ENCODE peak calls at places on chromosomes 3 and 15, in eight cellular contexts. L is body of pancreas, E is mesendoderm, X is endothelial cell of umbilical vein, Z is psoas muscle, T is bronchial epithelial cell, R is breast epithelium, V is OCI-LY7. O is an unnamed sample. For H3K36me3, the result is how much of the 10 kb centered on the place peaks cover.

GRCh38 chr15:45347033-45347432 is 31.3 kb downstream of the GATM start:
- DNase-seq in L (no peak), E (peak), X (no peak), Z (no peak), T (peak), R (no peak), V (no peak), O (no peak)

GRCh38 chr3:71129611-71130515 is 453.7 kb downstream of the FOXP1 start:
- DNase-seq in L (no peak), E (peak), X (peak), Z (no peak), T (peak), R (no peak), V (peak), O (no peak)

GRCh38 chr15:67100808-67101581 is 35.6 kb downstream of the SMAD3 start:
- DNase-seq in L (no peak), E (no peak), X (no peak), Z (no peak), T (no peak), R (no peak), V (peak), O (no peak)

GRCh38 chr3:162138509-162138908 is 641.9 kb downstream of the OTOL1 start:
- DNase-seq in L (no peak), E (no peak), X (no peak), Z (no peak), T (no peak), R (no peak), V (no peak), O (no peak)

GRCh38 chr15:68983821-68984517 is 30.5 kb upstream of the NOX5 start:
- DNase-seq in L (no peak), E (no peak), X (no peak), Z (no peak), T (no peak), R (no peak), V (no peak), O (peak)

GRCh38 chr3:13022348-13023250 is 50.6 kb downstream of the IQSEC1 start:
- DNase-seq in L (no peak), E (peak), X (peak), Z (peak), T (no peak), R (no peak), V (peak), O (peak)

GRCh38 chr3:152641198-152641597 is 193.7 kb upstream of the P2RY1 start:
- DNase-seq in L (no peak), E (no peak), X (no peak), Z (no peak), T (no peak), R (no peak), V (no peak), O (no peak)

GRCh38 chr3:47910777-47911440 is 105.3 kb downstream of the MAP4 start:
- DNase-seq in L (no peak), E (peak), X (peak), Z (no peak), T (peak), R (no peak), V (no peak), O (peak)

GRCh38 chr3:22907796-22908195 is 295.3 kb upstream of the UBE2E2 start:
- DNase-seq in L (no peak), E (no peak), X (no peak), Z (no peak), T (no peak), R (no peak), V (no peak), O (no peak)

GRCh38 chr3:46994801-46995731 is 15.6 kb downstream of the NBEAL2 start:
- DNase-seq in L (peak), E (no peak), X (no peak), Z (peak), T (no peak), R (no peak), V (no peak), O (no peak)

GRCh38 chr15:43908641-43909040 is 81.8 kb downstream of the WDR76 start:
- DNase-seq in L (no peak), E (no peak), X (no peak), Z (no peak), T (no peak), R (no peak), V (no peak), O (no peak)

GRCh38 chr3:150022406-150023238 is 51.9 kb upstream of the PFN2 start:
- DNase-seq in L (no peak), E (peak), X (no peak), Z (no peak), T (peak), R (no peak), V (peak), O (no peak)

GRCh38 chr15:67456677-67457529 is 64.0 kb upstream of the C15orf61 start:
- DNase-seq in L (peak), E (peak), X (peak), Z (peak), T (peak), R (peak), V (peak), O (peak)

GRCh38 chr15:39051931-39052705 is 487.5 kb upstream of the RASGRP1 start:
- DNase-seq in L (no peak), E (no peak), X (no peak), Z (no peak), T (no peak), R (no peak), V (no peak), O (no peak)

GRCh38 chr15:56568466-56569167 is 103.7 kb upstream of the MNS1 start:
- DNase-seq in L (no peak), E (no peak), X (no peak), Z (no peak), T (peak), R (no peak), V (peak), O (no peak)

GRCh38 chr15:99443056-99443756 is 122.6 kb upstream of the MEF2A start:
- DNase-seq in L (no peak), E (no peak), X (no peak), Z (no peak), T (no peak), R (no peak), V (no peak), O (no peak)

GRCh38 chr15:67914537-67915373 is 74.9 kb upstream of the RNU6-1 start:
- DNase-seq in L (peak), E (peak), X (no peak), Z (peak), T (peak), R (no peak), V (no peak), O (no peak)

GRCh38 chr3:138124689-138125420 is 7.3 kb downstream of the A4GNT start:
- DNase-seq in L (no peak), E (no peak), X (no peak), Z (no peak), T (peak), R (no peak), V (no peak), O (no peak)

GRCh38 chr3:194485876-194486539 is 794 bp downstream of the ATP13A3 start:
- DNase-seq in L (peak), E (no peak), X (peak), Z (peak), T (no peak), R (no peak), V (peak), O (no peak)

GRCh38 chr3:147661916-147662315 is 252.8 kb downstream of the ZIC1 start:
- DNase-seq in L (no peak), E (no peak), X (no peak), Z (no peak), T (no peak), R (no peak), V (no peak), O (no peak)

GRCh38 chr3:18501679-18502343 is 76.7 kb upstream of the SATB1 start:
- DNase-seq in L (no peak), E (peak), X (no peak), Z (no peak), T (peak), R (no peak), V (no peak), O (no peak)

GRCh38 chr3:99808163-99808794 is 9.4 kb upstream of the CMSS1 start:
- DNase-seq in L (peak), E (peak), X (peak), Z (no peak), T (peak), R (no peak), V (peak), O (peak)

GRCh38 chr3:194906229-194906629 is 220.5 kb downstream of the FAM43A start:
- DNase-seq in L (no peak), E (no peak), X (peak), Z (no peak), T (peak), R (no peak), V (no peak), O (no peak)

GRCh38 chr3:143507735-143508580 is 340.3 kb downstream of the SLC9A9 start:
- DNase-seq in L (no peak), E (no peak), X (no peak), Z (no peak), T (peak), R (no peak), V (no peak), O (peak)

GRCh38 chr15:76147906-76148553 is 88.2 kb downstream of the TMEM266 start:
- DNase-seq in L (peak), E (peak), X (peak), Z (peak), T (peak), R (no peak), V (peak), O (no peak)

GRCh38 chr3:36891651-36892268 is 53.1 kb downstream of the TRANK1 start:
- DNase-seq in L (no peak), E (peak), X (no peak), Z (peak), T (no peak), R (no peak), V (peak), O (no peak)

GRCh38 chr15:70853855-70854668 is at the start of gene LARP6:
- DNase-seq in L (peak), E (peak), X (peak), Z (peak), T (no peak), R (peak), V (no peak), O (no peak)

GRCh38 chr3:71031914-71032521 is 551.5 kb downstream of the FOXP1 start:
- DNase-seq in L (no peak), E (no peak), X (peak), Z (peak), T (no peak), R (no peak), V (peak), O (no peak)

GRCh38 chr15:45640610-45641009 is 5.8 kb downstream of the SQOR start:
- DNase-seq in L (no peak), E (no peak), X (peak), Z (no peak), T (peak), R (no peak), V (no peak), O (peak)

GRCh38 chr15:68672781-68673205 is 94.0 kb downstream of the CORO2B start:
- DNase-seq in L (no peak), E (peak), X (no peak), Z (no peak), T (no peak), R (no peak), V (peak), O (no peak)

GRCh38 chr3:136960838-136961836 is 3.4 kb downstream of the IL20RB start:
- DNase-seq in L (no peak), E (peak), X (no peak), Z (no peak), T (peak), R (no peak), V (no peak), O (peak)

GRCh38 chr3:16897254-16897926 is 12.6 kb downstream of the PLCL2 start:
- DNase-seq in L (no peak), E (no peak), X (no peak), Z (no peak), T (no peak), R (no peak), V (peak), O (no peak)

GRCh38 chr15:100464256-100464655 is 64.5 kb downstream of the CERS3 start:
- DNase-seq in L (no peak), E (no peak), X (no peak), Z (no peak), T (peak), R (no peak), V (peak), O (no peak)

GRCh38 chr3:174620855-174621457 is 238.2 kb upstream of the NAALADL2 start:
- DNase-seq in L (no peak), E (no peak), X (no peak), Z (no peak), T (no peak), R (no peak), V (no peak), O (no peak)

DNA sequence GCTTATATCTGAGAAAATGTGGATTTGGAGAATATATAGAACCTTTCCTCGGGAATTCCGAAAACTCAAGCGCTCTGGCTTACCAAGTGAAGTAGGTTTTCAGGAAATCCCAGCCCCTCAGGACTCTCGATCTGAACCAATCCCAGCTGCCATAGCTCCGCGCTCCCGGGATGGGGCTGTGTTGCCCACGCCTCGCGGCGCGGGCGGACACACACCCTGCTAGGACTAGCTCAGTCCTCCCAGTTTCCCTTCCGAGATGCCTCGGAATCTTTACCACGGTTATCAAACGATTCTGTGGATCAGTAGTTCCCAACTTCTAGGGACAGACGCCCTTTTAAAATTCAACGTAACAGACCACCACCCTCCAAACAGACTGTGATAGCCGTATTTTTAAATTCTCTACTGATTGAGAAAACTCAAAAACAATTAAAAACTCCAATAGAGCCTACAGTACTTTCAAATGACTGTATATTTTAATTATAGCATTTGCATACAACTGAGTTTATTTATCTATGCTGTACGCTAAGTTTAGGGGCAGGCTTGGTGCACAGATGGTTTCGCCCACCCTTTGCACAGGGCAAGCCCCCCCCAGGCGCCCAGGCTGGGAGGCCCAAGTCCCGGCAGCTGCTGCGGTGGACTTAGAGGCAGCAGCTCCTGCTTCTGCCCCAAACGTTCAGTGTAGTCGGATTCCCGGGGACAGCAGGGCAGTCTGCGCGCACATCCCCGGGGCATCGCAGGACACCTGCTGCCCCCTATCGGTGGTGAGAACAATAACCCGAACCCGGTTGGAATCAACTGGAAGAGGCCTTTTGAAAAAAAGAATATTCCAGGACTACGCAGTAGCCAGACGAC is 52.3 kb downstream of the CCDC54 start:
- DNase-seq in L (peak), E (peak), X (peak), Z (peak), T (peak), R (peak), V (peak), O (peak)
- H3K4me3 ChIP-seq in L (peak), E (peak), X (peak), Z (peak), T (peak), R (peak), V (peak), O (peak)

GRCh38 chr15:84591815-84592214 is 9.0 kb upstream of the ZSCAN2 start:
- DNase-seq in L (no peak), E (no peak), X (no peak), Z (no peak), T (no peak), R (no peak), V (no peak), O (no peak)
- H3K36me3 ChIP-seq in L (under half), E (under half), X (under half), Z (under half), T (under half), R (under half), V (under half), O (under half)

DNA sequence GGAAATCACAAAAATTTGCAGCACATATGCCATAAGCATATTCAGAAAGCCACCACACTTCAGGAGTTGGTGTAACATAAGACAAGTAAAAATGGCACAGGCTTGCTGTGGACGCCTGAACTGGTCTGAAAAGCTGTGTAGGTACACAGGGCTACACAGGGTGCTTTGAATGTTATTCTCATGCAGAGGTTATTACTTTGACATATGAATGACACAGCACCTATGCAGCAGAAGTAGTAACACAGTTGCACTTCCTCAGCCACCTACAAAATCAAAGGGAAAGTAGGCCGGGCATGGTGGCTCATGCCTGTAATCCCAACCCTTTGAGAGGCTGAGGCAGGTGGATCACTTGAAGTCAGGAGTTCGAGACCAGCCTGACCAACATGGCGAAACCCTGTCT is 54.5 kb downstream of the OSBPL10 start:
- DNase-seq in L (no peak), E (no peak), X (no peak), Z (no peak), T (no peak), R (no peak), V (peak), O (no peak)
- H3K4me3 ChIP-seq in L (no peak), E (no peak), X (no peak), Z (no peak), T (no peak), R (no peak), V (peak), O (no peak)

GRCh38 chr3:127801914-127802313 is 20.4 kb downstream of the MGLL start:
- DNase-seq in L (no peak), E (no peak), X (no peak), Z (no peak), T (no peak), R (no peak), V (no peak), O (no peak)
- H3K36me3 ChIP-seq in L (under half), E (under half), X (under half), Z (under half), T (under half), R (under half), V (under half), O (under half)

GRCh38 chr3:58576716-58577115 is 475 bp downstream of the FAM107A start:
- DNase-seq in L (no peak), E (no peak), X (peak), Z (no peak), T (no peak), R (no peak), V (no peak), O (no peak)
- H3K4me3 ChIP-seq in L (no peak), E (no peak), X (peak), Z (peak), T (no peak), R (peak), V (no peak), O (no peak)

GRCh38 chr3:108088146-108088545 is 2.7 kb downstream of the CD47 start:
- DNase-seq in L (no peak), E (no peak), X (peak), Z (no peak), T (no peak), R (no peak), V (peak), O (no peak)
- H3K36me3 ChIP-seq in L (under half), E (under half), X (under half), Z (under half), T (under half), R (under half), V (under half), O (under half)

DNA sequence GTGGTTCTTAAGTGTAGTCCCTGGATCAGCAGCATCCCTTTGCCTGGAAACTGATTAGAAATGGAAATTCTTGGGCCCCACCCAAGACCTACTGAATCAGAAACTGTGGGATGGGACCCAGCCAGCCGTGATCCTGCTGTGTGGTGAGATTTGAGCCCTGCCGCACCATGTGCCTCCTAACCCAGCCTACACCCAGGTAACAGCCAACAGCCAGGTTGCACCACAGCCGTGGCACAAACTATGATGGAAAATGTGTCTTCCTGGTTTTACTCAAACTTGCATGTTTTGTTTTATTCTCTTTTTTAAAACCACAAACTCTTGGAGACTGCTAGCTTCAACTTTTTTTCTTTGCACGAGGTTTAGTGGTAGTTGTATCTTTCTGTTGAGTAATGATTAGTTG is 2.6 kb downstream of the LIMD1 start:
- DNase-seq in L (no peak), E (no peak), X (no peak), Z (peak), T (no peak), R (no peak), V (peak), O (no peak)
- H3K4me3 ChIP-seq in L (no peak), E (no peak), X (peak), Z (peak), T (no peak), R (peak), V (peak), O (no peak)

DNA sequence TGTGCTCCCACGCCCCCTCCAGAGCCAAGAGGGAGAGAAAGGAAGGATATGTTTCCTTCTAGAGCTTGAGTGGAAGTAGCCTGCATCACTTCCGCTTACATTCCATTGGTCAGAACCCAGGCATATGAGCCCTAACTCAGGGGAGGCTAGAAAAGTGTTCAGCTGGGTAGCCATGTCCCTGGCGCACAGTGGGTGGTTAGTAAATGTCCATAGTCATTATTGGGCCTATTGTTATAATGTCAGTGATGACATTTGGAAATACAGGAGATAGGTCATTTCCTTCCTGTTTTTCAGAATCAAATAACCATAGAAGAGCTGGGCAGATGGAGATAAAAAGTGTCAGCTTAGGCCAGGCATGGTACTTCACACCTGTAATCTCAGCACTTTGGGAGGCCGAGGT is 27.3 kb downstream of the CD276 start:
- DNase-seq in L (no peak), E (no peak), X (no peak), Z (no peak), T (no peak), R (no peak), V (no peak), O (no peak)
- H3K36me3 ChIP-seq in L (under half), E (under half), X (under half), Z (half or more), T (under half), R (under half), V (under half), O (under half)

DNA sequence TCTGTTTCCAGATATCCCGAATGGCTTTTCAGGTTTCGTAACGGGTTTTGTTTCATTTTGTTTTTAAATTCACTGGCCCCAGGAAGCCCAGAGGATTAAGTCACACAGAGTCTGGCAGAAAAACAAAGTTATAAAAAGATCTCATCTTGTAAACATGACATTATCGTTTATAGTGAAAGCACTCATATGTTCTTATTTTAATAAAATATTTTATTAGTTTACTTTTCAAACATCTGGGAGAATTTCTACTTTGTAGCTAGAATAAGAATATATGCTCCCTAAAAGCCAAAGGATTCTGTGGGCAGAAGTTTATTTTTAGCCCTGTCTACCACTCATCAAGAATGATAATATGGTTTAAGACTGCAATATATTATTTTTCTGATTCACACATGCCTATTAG is 149.3 kb upstream of the SLC2A2 start:
- DNase-seq in L (no peak), E (no peak), X (no peak), Z (no peak), T (no peak), R (no peak), V (no peak), O (no peak)
- H3K4me3 ChIP-seq in L (no peak), E (no peak), X (no peak), Z (peak), T (no peak), R (no peak), V (no peak), O (no peak)

O was measured in kidney epithelial cell.